ENCODE peak calls at places on chromosomes 12 and 14, in six cellular contexts. B is esophagus squamous epithelium, R is upper lobe of right lung, F is foreskin fibroblast, G is mammary epithelial cell, L is astrocyte of the spinal cord. P is an unnamed sample.

GRCh38 chr12:27627123-27627835 is 69.0 kb upstream of the REP15 start:
- DNase-seq in R (no peak), B (no peak), F (peak), L (peak), G (peak), P (peak)

GRCh38 chr14:51189600-51190376 is 50.3 kb upstream of the TMX1 start:
- DNase-seq in G (no peak), L (no peak), R (no peak), F (no peak), B (no peak), P (no peak)

GRCh38 chr14:54211562-54212308 is 185.1 kb upstream of the CDKN3 start:
- DNase-seq in L (peak), F (peak), R (no peak), B (no peak), G (peak), P (peak)

GRCh38 chr14:52315355-52315718 is 1.2 kb downstream of the PTGER2 start:
- DNase-seq in F (no peak), B (no peak), G (no peak), L (no peak), R (no peak), P (no peak)

GRCh38 chr12:113905829-113906228 is 60.3 kb downstream of the RBM19 start:
- DNase-seq in B (no peak), F (no peak), L (no peak), R (no peak), G (no peak), P (no peak)

GRCh38 chr14:88838015-88838414 is 13.6 kb downstream of the TTC8 start:
- DNase-seq in F (no peak), B (no peak), R (no peak), L (no peak), G (no peak), P (no peak)

GRCh38 chr12:52494100-52494499 is 1.0 kb upstream of the KRT6A start:
- DNase-seq in G (peak), B (no peak), L (no peak), R (no peak), F (no peak), P (peak)

GRCh38 chr12:118618695-118619094 is 242.3 kb downstream of the SUDS3 start:
- DNase-seq in G (no peak), R (no peak), B (no peak), F (no peak), L (no peak), P (no peak)

GRCh38 chr14:64755661-64756265 is 51.5 kb downstream of the PLEKHG3 start:
- DNase-seq in R (no peak), L (peak), G (peak), B (no peak), F (peak), P (peak)

GRCh38 chr14:106044949-106045596 is 518.7 kb downstream of the TMEM121 start:
- DNase-seq in B (no peak), L (no peak), F (no peak), G (no peak), R (peak), P (no peak)
- TF ChIP-seq CTCF in B (peak), L (no peak), F (no peak), G (peak), R (peak), P (no peak)

GRCh38 chr12:3097186-3097804 is 20.1 kb downstream of the TSPAN9 start:
- DNase-seq in R (peak), L (no peak), F (no peak), B (no peak), G (no peak), P (peak)
- H3K4me3 ChIP-seq in R (peak), L (no peak), F (no peak), B (peak), G (no peak), P (peak)

GRCh38 chr12:29673346-29673745 is 110.4 kb downstream of the TMTC1 start:
- DNase-seq in L (peak), F (peak), G (peak), R (no peak), B (no peak), P (peak)

GRCh38 chr12:29672580-29672979 is 111.2 kb downstream of the TMTC1 start:
- DNase-seq in B (no peak), L (no peak), F (no peak), G (no peak), R (no peak), P (no peak)

GRCh38 chr12:29671742-29672141 is 112.0 kb downstream of the TMTC1 start:
- DNase-seq in L (no peak), B (no peak), R (no peak), G (no peak), F (no peak), P (no peak)

GRCh38 chr12:29676676-29677075 is 107.1 kb downstream of the TMTC1 start:
- DNase-seq in L (no peak), B (no peak), R (no peak), F (peak), G (no peak), P (no peak)

DNA sequence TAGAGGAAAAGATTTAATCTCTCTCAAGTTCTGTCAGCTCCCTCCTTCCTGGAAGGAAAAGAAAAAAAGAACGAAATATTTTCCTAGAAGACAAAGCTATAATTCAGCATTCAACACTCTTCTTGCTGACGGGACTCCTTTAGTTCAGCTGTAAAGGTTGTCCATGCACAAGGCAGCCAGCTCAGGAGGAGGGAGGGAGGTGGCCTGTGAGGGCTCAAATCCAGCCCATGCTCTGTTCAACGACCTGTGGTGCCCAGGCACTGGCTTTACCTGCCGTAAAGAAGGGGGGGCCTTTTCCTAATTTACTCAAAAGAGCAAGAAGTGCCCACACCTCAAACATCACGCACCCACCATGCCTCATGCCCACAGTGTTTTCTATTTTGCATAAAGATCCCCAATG is 109.3 kb downstream of the TMTC1 start:
- DNase-seq in L (no peak), B (no peak), G (no peak), F (no peak), R (no peak), P (no peak)
- TF ChIP-seq CTCF in L (no peak), B (no peak), G (no peak), F (no peak), R (no peak), P (no peak)

GRCh38 chr12:22729898-22730443 is 105.0 kb downstream of the ETNK1 start:
- DNase-seq in L (peak), G (no peak), F (peak), R (no peak), B (no peak), P (peak)
- H3K4me3 ChIP-seq in L (no peak), G (no peak), F (no peak), R (peak), B (peak), P (peak)

GRCh38 chr14:73719791-73720190 is 5.6 kb upstream of the PNMA1 start:
- DNase-seq in G (no peak), B (no peak), F (no peak), L (no peak), R (no peak), P (no peak)
- TF ChIP-seq CTCF in G (no peak), B (no peak), F (no peak), L (no peak), R (no peak), P (no peak)